ENCODE peak calls at places on chromosomes 16 and 17, in eight cellular contexts. B is ecto neural progenitor cell; E is amygdala; X is kidney glomerular epithelial cell; Q is stimulated activated CD4-positive, alpha-beta T cell treated with anti-CD3 and anti-CD28 coated beads, Interleukin-2, amount 100 ng/mL, for 48 hours; R is cerebellum; N is mucosa of descending colon; D is stimulated activated CD8-positive, alpha-beta memory T cell treated with anti-CD3 and anti-CD28 coated beads, Interleukin-15, amount 100 ng/mL, for 24 hours. F is an unnamed sample.
A peak's percentile ranks its signal among the peaks of the same experiment; 100 is the strongest.

GRCh38 chr17:78839762-78840529 is 668 bp downstream of the USP36 start:
- DNase-seq in B (no peak), E (no peak), X (no peak), Q (peak; percentile 37), R (no peak), N (peak; percentile 79), D (no peak), F (peak; percentile 73)

GRCh38 chr17:78132086-78132676 is 1.6 kb downstream of the TMC8 start:
- DNase-seq in B (no peak), E (no peak), X (no peak), Q (no peak), R (no peak), N (peak; percentile 94), D (no peak), F (peak; percentile 73)

GRCh38 chr17:55275894-55276804 is 11.4 kb downstream of the HLF start:
- DNase-seq in B (no peak), E (no peak), X (no peak), Q (no peak), R (no peak), N (no peak), D (no peak), F (no peak)

GRCh38 chr16:75024591-75024990 is 25.8 kb downstream of the ZNRF1 start:
- DNase-seq in B (no peak), E (no peak), X (no peak), Q (no peak), R (no peak), N (no peak), D (no peak), F (no peak)

GRCh38 chr16:23270654-23271053 is 31.4 kb upstream of the SCNN1B start:
- DNase-seq in B (no peak), E (no peak), X (no peak), Q (no peak), R (no peak), N (no peak), D (no peak), F (no peak)

GRCh38 chr16:49158029-49158642 is 123.5 kb downstream of the CBLN1 start:
- DNase-seq in B (peak; percentile 73), E (no peak), X (peak; percentile 24), Q (peak; percentile 2), R (peak; percentile 15), N (no peak), D (no peak), F (no peak)

GRCh38 chr16:80996688-80997138 is 10.0 kb downstream of the CMC2 start:
- DNase-seq in B (no peak), E (no peak), X (no peak), Q (no peak), R (no peak), N (no peak), D (no peak), F (no peak)

GRCh38 chr17:69637399-69638165 is 223.1 kb downstream of the MAP2K6 start:
- DNase-seq in B (no peak), E (no peak), X (peak; percentile 14), Q (no peak), R (no peak), N (no peak), D (no peak), F (no peak)

GRCh38 chr17:37098910-37099664 is 150.3 kb downstream of the AATF start:
- DNase-seq in B (no peak), E (no peak), X (no peak), Q (no peak), R (no peak), N (no peak), D (no peak), F (no peak)

GRCh38 chr17:45775576-45776011 is 8.5 kb upstream of the CRHR1 start:
- DNase-seq in B (no peak), E (no peak), X (no peak), Q (no peak), R (peak; percentile 78), N (no peak), D (no peak), F (no peak)

GRCh38 chr17:82213251-82214011 is 789 bp upstream of the CCDC57 start:
- DNase-seq in B (peak; percentile 79), E (peak; percentile 40), X (peak; percentile 82), Q (peak; percentile 48), R (peak; percentile 96), N (peak; percentile 68), D (no peak), F (peak; percentile 75)

GRCh38 chr17:30234954-30235353 is 543 bp downstream of the SLC6A4 start:
- DNase-seq in B (no peak), E (no peak), X (no peak), Q (no peak), R (no peak), N (no peak), D (no peak), F (no peak)

GRCh38 chr16:13953501-13953900 is 33.5 kb downstream of the ERCC4 start:
- DNase-seq in B (no peak), E (no peak), X (no peak), Q (no peak), R (no peak), N (no peak), D (no peak), F (no peak)

GRCh38 chr17:78460951-78461944 is 82.8 kb downstream of the PGS1 start:
- DNase-seq in B (peak; percentile 46), E (no peak), X (no peak), Q (no peak), R (no peak), N (no peak), D (no peak), F (no peak)

GRCh38 chr17:34883106-34884000 is 77.9 kb downstream of the CCT6B start:
- DNase-seq in B (peak; percentile 76), E (no peak), X (no peak), Q (no peak), R (no peak), N (no peak), D (no peak), F (no peak)

GRCh38 chr16:46848768-46849764 is 18.1 kb upstream of the C16orf87 start:
- DNase-seq in B (no peak), E (no peak), X (no peak), Q (no peak), R (no peak), N (no peak), D (no peak), F (no peak)

GRCh38 chr17:27609606-27610303 is 21.2 kb upstream of the LGALS9 start:
- DNase-seq in B (no peak), E (peak; percentile 15), X (peak; percentile 76), Q (no peak), R (no peak), N (peak; percentile 55), D (no peak), F (no peak)

GRCh38 chr17:34308376-34308775 is 10.9 kb upstream of the CCL8 start:
- DNase-seq in B (no peak), E (no peak), X (no peak), Q (no peak), R (no peak), N (no peak), D (no peak), F (no peak)

GRCh38 chr17:73103661-73104335 is 11.3 kb upstream of the SLC39A11 start:
- DNase-seq in B (no peak), E (no peak), X (no peak), Q (no peak), R (no peak), N (no peak), D (no peak), F (no peak)

GRCh38 chr17:48153711-48154642 is 46.4 kb downstream of the SNX11 start:
- DNase-seq in B (peak; percentile 66), E (no peak), X (peak; percentile 23), Q (no peak), R (no peak), N (peak; percentile 68), D (no peak), F (no peak)

GRCh38 chr17:50656509-50656908 is 21.8 kb downstream of the ABCC3 start:
- DNase-seq in B (no peak), E (no peak), X (no peak), Q (no peak), R (no peak), N (peak; percentile 34), D (no peak), F (no peak)

GRCh38 chr17:49572226-49572625 is 3.4 kb upstream of the NXPH3 start:
- DNase-seq in B (peak; percentile 48), E (no peak), X (no peak), Q (no peak), R (no peak), N (no peak), D (no peak), F (no peak)

GRCh38 chr16:68282064-68282452 is 17.7 kb downstream of the SLC7A6 start:
- DNase-seq in B (no peak), E (no peak), X (no peak), Q (no peak), R (no peak), N (no peak), D (no peak), F (no peak)

GRCh38 chr16:47142469-47143328 is 1.0 kb downstream of the NETO2 start:
- DNase-seq in B (peak; percentile 59), E (no peak), X (peak; percentile 32), Q (peak; percentile 15), R (peak; percentile 19), N (peak; percentile 47), D (no peak), F (peak; percentile 49)

GRCh38 chr16:60142991-60143705 is 1409.0 kb upstream of the GOT2 start:
- DNase-seq in B (no peak), E (no peak), X (no peak), Q (no peak), R (no peak), N (no peak), D (no peak), F (no peak)

GRCh38 chr16:8063151-8063550 is 527.2 kb downstream of the TMEM114 start:
- DNase-seq in B (no peak), E (no peak), X (no peak), Q (no peak), R (peak; percentile 2), N (no peak), D (no peak), F (no peak)

GRCh38 chr16:85461814-85462404 is 151.2 kb upstream of the GSE1 start:
- DNase-seq in B (peak; percentile 86), E (no peak), X (peak; percentile 7), Q (no peak), R (no peak), N (no peak), D (no peak), F (no peak)

GRCh38 chr17:49703557-49704277 is 4.0 kb downstream of the SLC35B1 start:
- DNase-seq in B (peak; percentile 66), E (no peak), X (peak; percentile 23), Q (no peak), R (peak; percentile 74), N (no peak), D (no peak), F (no peak)

GRCh38 chr17:53626286-53626685 is 196.4 kb upstream of the KIF2B start:
- DNase-seq in B (no peak), E (no peak), X (peak; percentile 91), Q (no peak), R (no peak), N (no peak), D (no peak), F (no peak)

GRCh38 chr17:18120461-18121053 is 12.0 kb downstream of the MYO15A start:
- DNase-seq in B (no peak), E (no peak), X (no peak), Q (no peak), R (no peak), N (no peak), D (no peak), F (no peak)

F was measured in activated T-cell treated with anti-CD3 and anti-CD28 coated beads, Interleukin-2, amount 50 U/mL, for 72 hours.